ENCODE peak calls at places on chromosome 5, in eight cellular contexts. C is A549, B is coronary artery, R is GM12878, S is pancreas, P is spleen, M is stomach, T is psoas muscle. A is an unnamed sample.

GRCh38 chr5:109880907-109881685 is 191.4 kb downstream of the MAN2A1 start:
- DNase-seq in T (no peak), S (no peak), C (no peak), P (no peak), R (no peak), B (no peak), M (no peak), A (no peak)

GRCh38 chr5:138955013-138955660 is 80.0 kb upstream of the LRRTM2 start:
- DNase-seq in C (no peak), M (peak), P (peak), S (peak), B (no peak), T (peak), R (no peak), A (no peak)

GRCh38 chr5:73895471-73895870 is 269.5 kb downstream of the ARHGEF28 start:
- DNase-seq in T (no peak), R (peak), S (no peak), P (no peak), C (no peak), B (no peak), M (no peak), A (no peak)

GRCh38 chr5:59357421-59357977 is 536.0 kb downstream of the PDE4D start:
- DNase-seq in B (no peak), R (no peak), T (no peak), S (no peak), P (peak), M (peak), C (peak), A (peak)

GRCh38 chr5:170552486-170553122 is 48.8 kb downstream of the KCNIP1 start:
- DNase-seq in C (no peak), T (peak), M (peak), R (no peak), S (no peak), B (peak), P (peak), A (peak)

GRCh38 chr5:1975898-1976765 is 93.4 kb upstream of the IRX4 start:
- DNase-seq in C (no peak), P (no peak), R (no peak), S (no peak), T (no peak), M (no peak), B (no peak), A (no peak)

GRCh38 chr5:157511656-157512644 is 51.9 kb downstream of the NIPAL4 start:
- DNase-seq in B (peak), C (peak), P (peak), S (no peak), M (peak), R (no peak), T (peak), A (peak)

GRCh38 chr5:112757468-112758208 is 20.0 kb downstream of the APC start:
- DNase-seq in P (no peak), T (no peak), C (peak), S (no peak), B (no peak), M (no peak), R (peak), A (no peak)

GRCh38 chr5:80153586-80154126 is 102.2 kb downstream of the SERINC5 start:
- DNase-seq in S (no peak), R (no peak), C (no peak), B (no peak), M (no peak), T (no peak), P (no peak), A (no peak)

GRCh38 chr5:17374973-17375844 is 122.8 kb upstream of the TAF11L2 start:
- DNase-seq in C (peak), T (no peak), M (peak), B (no peak), R (no peak), S (no peak), P (no peak), A (no peak)

GRCh38 chr5:37751227-37751626 is 88.6 kb downstream of the GDNF start:
- DNase-seq in T (no peak), P (no peak), B (no peak), S (no peak), R (no peak), C (no peak), M (no peak), A (no peak)

GRCh38 chr5:177094224-177095087 is 7.7 kb downstream of the FGFR4 start:
- DNase-seq in C (peak), P (no peak), B (peak), T (peak), R (no peak), M (peak), S (no peak), A (peak)

GRCh38 chr5:83331842-83332241 is 139.7 kb upstream of the VCAN start:
- DNase-seq in M (no peak), T (no peak), B (no peak), R (no peak), S (no peak), C (no peak), P (no peak), A (no peak)

GRCh38 chr5:177382423-177383029 is 1.7 kb upstream of the SLC34A1 start:
- DNase-seq in R (no peak), T (no peak), S (no peak), B (no peak), C (peak), P (no peak), M (peak), A (no peak)

GRCh38 chr5:154092356-154092755 is 53.6 kb downstream of the MFAP3 start:
- DNase-seq in M (no peak), R (no peak), B (no peak), P (no peak), T (no peak), S (no peak), C (peak), A (no peak)

GRCh38 chr5:176391479-176391878 is 2.9 kb downstream of the HIGD2A start:
- DNase-seq in B (no peak), C (no peak), T (peak), R (no peak), M (no peak), P (peak), S (no peak), A (no peak)

GRCh38 chr5:169272731-169273401 is 28.1 kb downstream of the SLIT3 start:
- DNase-seq in P (no peak), M (no peak), C (no peak), B (no peak), R (no peak), S (no peak), T (no peak), A (no peak)

GRCh38 chr5:96977228-96977627 is 41.3 kb downstream of the LNPEP start:
- DNase-seq in S (no peak), R (no peak), C (no peak), P (no peak), M (no peak), B (no peak), T (no peak), A (no peak)

GRCh38 chr5:135013947-135014570 is 20.0 kb downstream of the PITX1 start:
- DNase-seq in P (peak), R (no peak), C (no peak), S (peak), B (peak), M (peak), T (no peak), A (no peak)

GRCh38 chr5:132064738-132065331 is 4.4 kb downstream of the IL3 start:
- DNase-seq in P (peak), S (peak), M (peak), C (peak), R (peak), B (no peak), T (peak), A (peak)

GRCh38 chr5:151572657-151573368 is 18.3 kb downstream of the FAT2 start:
- DNase-seq in B (no peak), T (no peak), R (no peak), S (no peak), M (no peak), P (no peak), C (no peak), A (no peak)

GRCh38 chr5:133227897-133228296 is 176.1 kb downstream of the HSPA4 start:
- DNase-seq in C (no peak), B (no peak), P (no peak), S (no peak), T (no peak), M (no peak), R (no peak), A (no peak)

GRCh38 chr5:53211799-53212198 is 102.2 kb upstream of the MOCS2 start:
- DNase-seq in C (no peak), S (no peak), B (no peak), M (no peak), R (no peak), T (no peak), P (no peak), A (no peak)

GRCh38 chr5:99141534-99142135 is 212.8 kb upstream of the CHD1 start:
- DNase-seq in T (no peak), S (peak), B (no peak), P (no peak), M (no peak), C (peak), R (no peak), A (no peak)

GRCh38 chr5:124074500-124074899 is 562.5 kb downstream of the CSNK1G3 start:
- DNase-seq in C (no peak), M (no peak), S (no peak), R (no peak), P (no peak), T (no peak), B (no peak), A (no peak)

GRCh38 chr5:80834710-80835109 is 125.5 kb upstream of the RASGRF2 start:
- DNase-seq in R (no peak), M (no peak), C (no peak), S (no peak), P (no peak), B (no peak), T (no peak), A (no peak)

GRCh38 chr5:126376443-126376842 is 46.8 kb upstream of the GRAMD2B start:
- DNase-seq in C (no peak), R (no peak), T (no peak), S (no peak), B (no peak), P (no peak), M (no peak), A (no peak)

GRCh38 chr5:83450183-83450839 is 21.2 kb upstream of the VCAN start:
- DNase-seq in B (no peak), T (no peak), C (peak), M (no peak), P (no peak), R (no peak), S (no peak), A (no peak)

GRCh38 chr5:123673107-123673506 is 161.1 kb downstream of the CSNK1G3 start:
- DNase-seq in P (no peak), R (no peak), M (no peak), C (peak), S (no peak), B (no peak), T (no peak), A (no peak)

GRCh38 chr5:42057254-42057690 is 132.2 kb downstream of the FBXO4 start:
- DNase-seq in B (no peak), T (no peak), R (peak), C (peak), M (peak), P (peak), S (no peak), A (peak)

GRCh38 chr5:150596826-150597225 is 43.6 kb upstream of the SYNPO start:
- DNase-seq in C (no peak), B (no peak), M (no peak), S (no peak), T (no peak), P (peak), R (no peak), A (no peak)

GRCh38 chr5:42894057-42894456 is 82.4 kb upstream of the SELENOP start:
- DNase-seq in C (peak), T (no peak), M (no peak), R (no peak), B (no peak), S (peak), P (no peak), A (no peak)

GRCh38 chr5:138037271-138037670 is 4.4 kb upstream of the FAM13B start:
- DNase-seq in C (no peak), P (no peak), R (no peak), S (no peak), B (no peak), T (no peak), M (no peak), A (no peak)

GRCh38 chr5:35999547-35999946 is 8.4 kb upstream of the UGT3A1 start:
- DNase-seq in S (no peak), M (no peak), C (no peak), R (no peak), P (no peak), B (no peak), T (no peak), A (no peak)

GRCh38 chr5:178223828-178224335 is 8.7 kb downstream of the PHYKPL start:
- DNase-seq in B (no peak), P (peak), S (peak), M (no peak), R (no peak), C (no peak), T (peak), A (no peak)

GRCh38 chr5:74017786-74018211 is 391.8 kb downstream of the ARHGEF28 start:
- DNase-seq in M (no peak), C (peak), B (no peak), T (no peak), R (no peak), S (no peak), P (no peak), A (no peak)

DNA sequence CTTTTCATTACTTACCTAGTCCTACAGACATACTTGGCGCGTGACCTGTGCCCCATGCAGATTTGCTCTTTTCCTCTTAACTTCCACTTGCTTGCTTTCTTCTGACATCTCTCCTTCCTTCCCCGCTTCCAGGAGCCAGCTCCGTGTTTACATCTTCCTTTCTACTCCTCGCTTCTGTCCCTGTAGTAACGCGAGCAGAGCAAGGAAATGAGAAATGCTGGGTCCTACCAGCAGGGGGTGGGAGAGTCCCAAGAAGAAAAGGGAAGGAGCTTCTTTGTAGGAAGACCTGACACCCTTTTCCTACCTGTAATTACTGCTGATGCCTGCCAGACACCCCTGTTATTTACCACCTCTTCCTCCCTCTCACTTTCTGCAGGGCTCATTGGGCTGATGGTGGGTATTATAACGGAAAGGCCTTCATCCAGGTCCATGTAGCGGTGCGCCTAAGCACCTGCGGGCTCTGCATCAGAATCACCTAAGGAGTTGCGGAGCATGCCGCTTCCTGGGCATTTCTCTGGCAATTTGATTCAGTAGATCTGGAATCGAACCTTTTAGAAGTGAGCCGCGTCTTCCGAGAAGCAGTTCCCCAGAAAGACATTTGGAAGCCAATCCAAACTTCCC is 1260.8 kb upstream of the WWC1 start:
- DNase-seq in M (no peak), R (no peak), T (no peak), P (no peak), B (no peak), S (no peak), C (peak), A (no peak)
- TF ChIP-seq CTCF in M (no peak), R (peak), T (no peak), P (no peak), B (no peak), S (no peak), C (peak), A (no peak)

DNA sequence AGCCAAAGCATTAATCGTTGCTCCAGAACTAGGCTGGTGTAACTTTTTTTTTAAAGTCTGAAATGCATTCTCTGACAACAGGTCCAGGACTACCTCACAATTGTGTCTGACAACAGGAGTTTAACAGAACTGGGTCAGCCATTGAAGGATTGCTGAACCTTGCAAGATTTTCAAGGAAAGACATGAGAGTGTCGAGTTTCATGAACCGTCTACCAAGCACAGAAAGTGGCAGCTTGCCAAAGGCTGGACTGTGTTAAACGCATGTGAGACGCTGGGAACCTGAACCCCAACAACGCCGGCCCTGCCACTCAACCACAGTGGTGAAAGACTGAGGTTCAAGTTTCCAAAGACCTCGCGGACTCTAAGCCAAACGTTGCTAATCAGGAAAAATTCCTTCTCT is 79.1 kb downstream of the LHFPL2 start:
- DNase-seq in C (no peak), B (no peak), S (peak), T (peak), M (peak), R (no peak), P (no peak), A (peak)
- H3K27ac ChIP-seq in C (peak), B (no peak), S (no peak), T (peak), M (no peak), R (no peak), P (no peak), A (no peak)

GRCh38 chr5:146599261-146599660 is 83.3 kb upstream of the GPR151 start:
- DNase-seq in M (no peak), P (no peak), R (no peak), B (no peak), C (no peak), S (no peak), T (no peak), A (no peak)

GRCh38 chr5:146592342-146592741 is 76.4 kb upstream of the GPR151 start:
- DNase-seq in C (no peak), B (no peak), M (no peak), R (no peak), S (no peak), T (no peak), P (no peak), A (no peak)

GRCh38 chr5:146595088-146595487 is 79.1 kb upstream of the GPR151 start:
- DNase-seq in C (no peak), T (no peak), R (no peak), M (no peak), S (no peak), P (no peak), B (no peak), A (no peak)
- TF ChIP-seq CTCF in C (no peak), T (no peak), R (no peak), M (no peak), S (no peak), P (no peak), B (no peak), A (no peak)

GRCh38 chr5:367358-368130 is 46.0 kb downstream of the AHRR start:
- DNase-seq in M (no peak), R (no peak), S (no peak), P (peak), B (peak), C (no peak), T (no peak), A (no peak)

GRCh38 chr5:366541-367357 is 45.2 kb downstream of the AHRR start:
- DNase-seq in M (no peak), T (no peak), S (no peak), C (no peak), P (peak), B (no peak), R (no peak), A (no peak)

GRCh38 chr5:362978-363765 is 41.7 kb downstream of the AHRR start:
- DNase-seq in P (peak), S (no peak), C (no peak), T (no peak), R (no peak), B (peak), M (no peak), A (no peak)

GRCh38 chr5:362189-362588 is 40.7 kb downstream of the AHRR start:
- DNase-seq in S (no peak), T (no peak), R (no peak), M (no peak), B (peak), P (peak), C (no peak), A (no peak)

GRCh38 chr5:364497-364896 is 43.0 kb downstream of the AHRR start:
- DNase-seq in R (no peak), P (no peak), B (no peak), S (no peak), T (no peak), C (no peak), M (no peak), A (no peak)
- H3K27ac ChIP-seq in R (no peak), P (no peak), B (no peak), S (no peak), T (no peak), C (no peak), M (no peak), A (no peak)

DNA sequence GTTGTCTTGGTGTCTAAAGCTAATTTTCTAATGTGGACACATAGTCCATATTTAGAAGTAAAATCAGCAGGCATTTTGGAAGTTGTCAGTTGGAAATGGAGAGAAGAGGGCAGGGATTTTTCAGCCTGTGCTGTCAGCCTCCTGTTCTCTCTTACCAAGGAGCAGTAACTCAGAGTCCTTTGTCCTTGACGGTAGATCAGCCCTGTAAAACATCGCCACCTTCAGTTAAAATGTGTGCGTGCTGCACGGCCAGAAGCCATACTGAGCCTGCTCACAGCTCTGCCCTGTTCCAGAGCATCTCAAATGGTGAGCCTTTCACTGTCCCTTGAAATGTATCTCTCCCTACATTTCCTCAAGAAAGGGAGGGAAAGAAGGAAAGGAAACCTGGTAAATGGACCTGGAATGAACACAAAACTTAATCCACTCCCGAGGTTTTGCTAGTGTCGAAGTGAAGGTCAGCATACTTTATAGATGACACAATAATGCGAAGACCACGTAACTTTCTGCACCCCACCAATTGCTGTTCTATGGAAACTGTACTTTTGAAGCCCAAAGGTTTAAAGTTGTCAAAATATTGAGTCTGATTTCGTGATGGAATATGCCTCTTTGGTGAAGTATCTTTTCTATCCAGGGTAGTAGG is 103.6 kb downstream of the SNCAIP start:
- DNase-seq in C (peak), S (no peak), M (peak), R (no peak), P (no peak), T (peak), B (no peak), A (peak)
- TF ChIP-seq CTCF in C (peak), S (peak), M (peak), R (peak), P (peak), T (peak), B (peak), A (peak)

GRCh38 chr5:179606910-179607448 is 16.5 kb downstream of the HNRNPH1 start:
- DNase-seq in P (peak), M (no peak), R (no peak), S (no peak), T (peak), B (no peak), C (no peak), A (no peak)
- H3K27ac ChIP-seq in P (no peak), M (no peak), R (no peak), S (no peak), T (peak), B (no peak), C (no peak), A (no peak)

GRCh38 chr5:159104058-159104651 is 4.4 kb upstream of the EBF1 start:
- DNase-seq in B (no peak), M (no peak), C (peak), R (no peak), T (peak), S (peak), P (peak), A (no peak)
- TF ChIP-seq CTCF in B (no peak), M (no peak), C (peak), R (no peak), T (peak), S (no peak), P (no peak), A (no peak)